ENCODE peak calls at places on chromosomes 4 and X, in five cellular contexts. D, I, J, H and Q are unnamed samples.

GRCh38 chr4:178632415-178632814 is 1190.2 kb upstream of the AGA start:
- DNase-seq in J (no peak), D (no peak), I (peak), H (no peak), Q (no peak)

GRCh38 chr4:825969-826330 is at the start of gene CPLX1:
- DNase-seq in H (no peak), I (no peak), D (no peak), J (peak), Q (no peak)

GRCh38 chr4:152115121-152115520 is 354.3 kb upstream of the GATB start:
- DNase-seq in I (no peak), D (no peak), J (no peak), H (no peak), Q (no peak)

GRCh38 chr4:173125216-173125812 is 43.3 kb upstream of the GALNT7 start:
- DNase-seq in H (no peak), J (no peak), D (no peak), I (no peak), Q (no peak)

GRCh38 chr4:142846729-142847606 is 867 bp upstream of the INPP4B start:
- DNase-seq in H (no peak), I (no peak), J (peak), D (peak), Q (peak)

GRCh38 chrX:21975827-21976226 is 35.3 kb downstream of the SMS start:
- DNase-seq in I (no peak), H (no peak), J (no peak), D (no peak), Q (no peak)

GRCh38 chrX:51743179-51743957 is at the start of gene GSPT2:
- DNase-seq in J (peak), H (peak), I (peak), D (no peak), Q (peak)

GRCh38 chrX:146056511-146057081 is 239.0 kb downstream of the SLITRK2 start:
- DNase-seq in I (no peak), D (no peak), H (no peak), J (no peak), Q (no peak)

GRCh38 chr4:1873291-1873690 is 2.1 kb downstream of the NSD2 start:
- DNase-seq in H (no peak), I (no peak), J (no peak), D (no peak), Q (no peak)

GRCh38 chr4:74230902-74231499 is 73.1 kb downstream of the MTHFD2L start:
- DNase-seq in H (no peak), J (no peak), I (no peak), D (no peak), Q (no peak)
- TF ChIP-seq SUZ12 in H (no peak), J (no peak), I (no peak), D (no peak), Q (no peak)

DNA sequence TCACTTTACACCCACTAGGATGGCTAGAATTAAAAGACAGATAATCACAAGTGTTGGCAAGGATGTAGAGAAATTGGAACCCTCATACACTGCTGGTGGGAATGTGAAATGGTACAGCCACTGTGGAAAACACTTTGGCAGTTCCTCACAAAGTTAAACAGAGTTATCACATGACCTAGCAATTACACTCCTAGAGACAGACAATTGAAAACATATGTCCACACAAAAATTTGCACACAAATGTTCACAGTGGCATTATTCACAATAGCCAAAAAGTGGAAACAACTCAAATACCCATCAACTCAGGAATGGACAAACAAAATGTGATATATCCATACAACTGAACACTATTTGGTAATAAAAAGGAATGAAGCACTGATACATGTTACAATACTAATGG is 5.7 kb downstream of the ZNF280C start:
- DNase-seq in J (no peak), D (no peak), I (no peak), H (no peak), Q (no peak)
- TF ChIP-seq SUZ12 in J (no peak), D (no peak), I (no peak), H (no peak), Q (no peak)

GRCh38 chr4:98919996-98920395 is 8.9 kb downstream of the EIF4E start:
- DNase-seq in J (no peak), I (no peak), H (no peak), D (no peak), Q (no peak)

GRCh38 chr4:98921292-98921691 is 7.6 kb downstream of the EIF4E start:
- DNase-seq in J (no peak), H (no peak), I (no peak), D (no peak), Q (no peak)
- TF ChIP-seq SUZ12 in J (no peak), H (no peak), I (no peak), D (no peak), Q (no peak)

DNA sequence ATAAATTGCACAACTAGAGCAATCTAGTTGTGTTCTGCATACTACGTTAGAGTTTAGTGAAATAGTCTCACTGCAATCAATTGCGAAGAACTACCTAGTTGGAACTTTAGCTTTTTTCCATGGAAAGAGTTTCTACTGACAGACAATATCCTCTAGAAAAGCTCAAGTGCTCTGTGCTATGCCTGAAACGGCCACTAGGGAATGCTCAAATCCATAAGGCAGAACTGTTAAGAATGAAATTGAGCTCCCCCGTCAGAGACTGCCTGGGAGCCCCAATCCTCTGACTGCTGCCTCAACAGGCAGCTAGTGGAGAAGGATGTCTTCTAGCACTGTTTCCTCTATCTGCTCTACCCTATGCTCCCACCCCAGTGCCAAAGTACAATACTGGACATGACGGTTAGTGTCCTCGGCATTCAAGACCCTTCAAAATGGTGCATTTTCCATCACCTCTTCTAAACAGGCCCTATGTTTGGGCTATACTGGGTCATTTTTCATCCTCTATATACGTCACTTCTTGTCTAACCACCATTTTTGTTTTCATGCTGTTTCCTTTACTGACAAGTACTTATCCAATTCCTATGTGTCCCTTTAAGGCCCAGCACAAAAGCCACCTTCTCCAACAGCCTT is 35.3 kb downstream of the FRMD7 start:
- DNase-seq in D (peak), I (peak), J (peak), H (peak), Q (peak)
- TF ChIP-seq SUZ12 in D (no peak), I (no peak), J (no peak), H (no peak), Q (no peak)

GRCh38 chrX:108131471-108131870 is 39.9 kb downstream of the ATG4A start:
- DNase-seq in H (no peak), D (no peak), I (no peak), J (no peak), Q (no peak)
- TF ChIP-seq SUZ12 in H (no peak), D (no peak), I (no peak), J (no peak), Q (no peak)

GRCh38 chrX:30777575-30777974 is 111.5 kb downstream of the TAB3 start:
- DNase-seq in I (no peak), D (no peak), J (no peak), H (no peak), Q (no peak)
- TF ChIP-seq SUZ12 in I (no peak), D (no peak), J (no peak), H (no peak), Q (no peak)

DNA sequence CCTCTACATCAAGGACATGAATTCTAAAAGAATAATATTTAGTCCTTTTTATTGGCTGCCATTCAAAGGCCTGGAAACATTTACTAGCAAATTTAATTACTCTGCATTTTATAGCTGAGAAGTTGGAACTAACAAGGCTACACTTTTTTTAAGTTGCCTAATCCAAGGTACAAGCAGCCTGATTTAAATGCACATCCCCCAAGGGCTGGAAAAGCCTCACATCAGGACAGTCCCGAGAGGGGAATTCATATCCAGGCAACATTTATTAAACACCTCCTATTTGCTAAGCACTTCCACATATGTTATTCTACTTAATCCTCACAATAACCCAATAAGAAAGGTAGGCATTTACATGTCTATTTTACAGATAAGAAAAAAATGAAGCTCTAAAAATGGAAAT is 81.5 kb downstream of the HS6ST2 start:
- DNase-seq in J (no peak), D (no peak), H (no peak), I (no peak), Q (no peak)
- TF ChIP-seq SUZ12 in J (no peak), D (no peak), H (no peak), I (no peak), Q (no peak)

DNA sequence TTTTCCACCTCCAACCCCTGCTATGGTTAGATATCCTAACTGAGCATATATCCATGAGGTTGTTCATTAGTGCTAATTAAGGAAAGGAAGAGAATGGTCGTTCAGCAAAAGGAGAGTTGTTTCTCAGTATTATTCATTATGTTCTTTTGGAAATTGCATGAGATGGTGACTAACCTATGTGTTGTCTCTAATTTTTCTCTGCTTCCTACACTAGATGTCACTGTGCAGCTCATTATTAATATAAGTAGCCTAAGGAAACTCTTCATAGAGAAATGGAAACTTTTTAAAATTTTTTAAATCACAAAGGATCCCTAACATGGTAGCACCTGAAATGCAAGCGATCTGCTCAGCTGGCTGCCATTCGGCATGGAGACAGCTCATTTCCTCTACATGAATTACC is 67.7 kb upstream of the FAM9A start:
- DNase-seq in I (no peak), J (no peak), D (no peak), H (no peak), Q (no peak)
- TF ChIP-seq SUZ12 in I (no peak), J (no peak), D (no peak), H (no peak), Q (no peak)

DNA sequence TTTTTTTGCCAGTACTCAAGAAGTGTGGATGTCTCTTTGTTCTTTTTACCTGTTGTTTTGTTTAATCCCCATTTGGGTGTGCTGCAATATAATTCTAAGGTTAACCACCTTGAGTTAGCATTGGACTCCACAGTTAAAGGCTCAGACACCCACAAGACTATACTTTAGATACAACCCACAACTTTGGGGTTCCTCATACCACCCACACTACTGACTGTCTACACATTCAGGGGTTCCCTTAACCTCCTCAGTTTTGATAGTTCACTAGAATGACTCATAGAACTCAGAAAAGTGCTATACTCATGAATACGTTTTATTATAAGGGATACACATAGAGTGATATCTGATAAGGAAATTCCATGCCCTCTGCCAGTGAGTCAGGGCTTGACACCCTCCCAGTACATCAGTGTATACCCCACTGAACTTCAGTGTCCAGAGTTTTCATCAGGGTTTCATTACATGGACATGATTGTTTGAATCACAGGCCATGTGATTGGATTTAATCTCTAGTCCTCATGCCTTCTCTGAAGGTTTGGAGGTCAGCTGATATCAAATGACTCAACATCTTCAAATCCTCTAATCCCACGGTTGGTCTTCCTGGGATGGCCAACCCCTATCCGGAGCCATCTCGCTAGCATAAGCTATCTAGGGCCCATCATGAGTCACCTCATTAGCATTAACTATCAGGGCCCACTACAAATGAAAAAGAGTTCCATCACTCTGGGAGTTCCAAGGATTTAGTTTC is 357.6 kb upstream of the EMCN start:
- DNase-seq in H (no peak), I (no peak), D (no peak), J (no peak), Q (no peak)
- TF ChIP-seq SUZ12 in H (no peak), I (no peak), D (no peak), J (no peak), Q (no peak)

DNA sequence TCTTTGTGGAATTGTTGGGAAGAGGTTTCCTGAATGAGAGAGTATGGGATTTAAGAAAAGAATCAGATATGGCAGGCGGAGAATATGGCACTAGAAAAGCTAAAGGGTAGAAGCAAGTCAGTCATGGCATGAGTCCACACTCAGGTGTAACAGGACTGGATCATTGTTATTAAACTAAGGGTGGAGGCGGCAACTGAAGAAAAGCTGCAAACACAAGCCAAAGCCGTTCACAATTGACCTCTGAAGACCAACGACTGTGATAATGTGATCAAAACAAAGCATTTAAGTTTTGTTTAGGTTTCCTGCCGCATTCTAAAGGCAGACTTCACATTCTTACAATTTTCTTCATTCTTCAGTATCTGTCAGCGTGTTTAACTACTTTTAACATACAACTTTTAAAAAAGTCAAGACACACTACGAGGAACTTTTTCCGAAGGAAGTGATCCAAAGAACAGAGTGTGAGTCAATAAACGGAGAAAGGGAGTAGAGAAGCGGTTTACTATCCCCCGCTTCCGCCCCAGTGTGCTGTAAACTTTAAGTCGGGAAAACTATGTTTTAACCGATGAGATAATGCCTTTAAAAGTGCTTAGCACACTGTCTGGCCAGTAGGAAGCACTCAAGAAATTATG is 939 bp upstream of the SLAIN2 start:
- DNase-seq in J (peak), I (no peak), H (no peak), D (no peak), Q (no peak)
- TF ChIP-seq SUZ12 in J (no peak), I (no peak), H (no peak), D (no peak), Q (no peak)